ENCODE peak calls at places on chromosomes 16 and 17, in eight cellular contexts. Q is NCI-H2107; J is CD4-positive, alpha-beta T cell; E is astrocyte of the cerebellum; D is naive B cell; Z is IMR-90; M is activated CD8-positive, alpha-beta T cell treated with anti-CD3 and anti-CD28 coated beads for 36 hours; I is GM10248. R is an unnamed sample.

GRCh38 chr17:60391419-60392041 is 403 bp downstream of the USP32 start:
- DNase-seq in Q (no peak), J (no peak), E (no peak), D (peak; percentile 7), Z (no peak), M (no peak), I (no peak), R (no peak)

GRCh38 chr17:38579934-38580333 is 25.8 kb downstream of the SRCIN1 start:
- DNase-seq in Q (peak; percentile 66), J (no peak), E (no peak), D (no peak), Z (peak; percentile 13), M (peak; percentile 78), I (no peak), R (no peak)

GRCh38 chr17:80498242-80498919 is 22.0 kb upstream of the NPTX1 start:
- DNase-seq in Q (no peak), J (no peak), E (peak; percentile 93), D (no peak), Z (peak; percentile 47), M (no peak), I (no peak), R (no peak)

GRCh38 chr16:13342675-13343074 is 441.3 kb downstream of the SHISA9 start:
- DNase-seq in Q (no peak), J (no peak), E (no peak), D (no peak), Z (no peak), M (no peak), I (no peak), R (no peak)

GRCh38 chr16:47460301-47460754 is 535 bp downstream of the ITFG1 start:
- DNase-seq in Q (no peak), J (no peak), E (no peak), D (no peak), Z (no peak), M (no peak), I (no peak), R (no peak)

GRCh38 chr16:51152691-51153261 is 1.7 kb upstream of the SALL1 start:
- DNase-seq in Q (no peak), J (no peak), E (no peak), D (no peak), Z (peak; percentile 37), M (no peak), I (no peak), R (no peak)

GRCh38 chr16:85781685-85782370 is 17.5 kb downstream of the EMC8 start:
- DNase-seq in Q (no peak), J (no peak), E (peak; percentile 57), D (no peak), Z (peak; percentile 66), M (no peak), I (no peak), R (no peak)

GRCh38 chr17:22203208-22203715 is 510.9 kb downstream of the KCNJ18 start:
- DNase-seq in Q (no peak), J (no peak), E (no peak), D (no peak), Z (no peak), M (no peak), I (no peak), R (no peak)

GRCh38 chr17:70597774-70598173 is 428.4 kb downstream of the KCNJ2 start:
- DNase-seq in Q (no peak), J (no peak), E (peak; percentile 8), D (no peak), Z (no peak), M (no peak), I (no peak), R (no peak)

GRCh38 chr17:72706396-72706981 is 386.0 kb downstream of the SLC39A11 start:
- DNase-seq in Q (no peak), J (no peak), E (no peak), D (no peak), Z (no peak), M (no peak), I (no peak), R (no peak)

GRCh38 chr16:2664522-2665096 is 17.7 kb upstream of the KCTD5 start:
- DNase-seq in Q (peak; percentile 10), J (no peak), E (no peak), D (no peak), Z (no peak), M (no peak), I (no peak), R (peak; percentile 75)

GRCh38 chr16:11824362-11824761 is 27.0 kb downstream of the RSL1D1 start:
- DNase-seq in Q (no peak), J (no peak), E (no peak), D (no peak), Z (no peak), M (no peak), I (no peak), R (no peak)

GRCh38 chr16:68083861-68084503 is 1.2 kb upstream of the NFATC3 start:
- DNase-seq in Q (no peak), J (no peak), E (no peak), D (no peak), Z (peak; percentile 37), M (no peak), I (no peak), R (no peak)

GRCh38 chr17:19335951-19336631 is 26.4 kb downstream of the B9D1 start:
- DNase-seq in Q (no peak), J (no peak), E (no peak), D (no peak), Z (no peak), M (no peak), I (no peak), R (no peak)

GRCh38 chr17:79626156-79626890 is 15.5 kb upstream of the RBFOX3 start:
- DNase-seq in Q (no peak), J (no peak), E (no peak), D (no peak), Z (no peak), M (no peak), I (no peak), R (no peak)

GRCh38 chr17:36529121-36529520 is 5.5 kb downstream of the MYO19 start:
- DNase-seq in Q (no peak), J (no peak), E (no peak), D (no peak), Z (peak; percentile 75), M (no peak), I (no peak), R (no peak)

GRCh38 chr17:64063088-64063487 is 42.7 kb upstream of the ICAM2 start:
- DNase-seq in Q (no peak), J (no peak), E (no peak), D (no peak), Z (no peak), M (peak; percentile 14), I (no peak), R (no peak)

GRCh38 chr17:44898768-44899073 is 524 bp downstream of the EFTUD2 start:
- DNase-seq in Q (no peak), J (no peak), E (no peak), D (no peak), Z (no peak), M (peak; percentile 37), I (no peak), R (no peak)

GRCh38 chr17:43651621-43652480 is 9.9 kb downstream of the MEOX1 start:
- DNase-seq in Q (no peak), J (no peak), E (no peak), D (no peak), Z (no peak), M (no peak), I (no peak), R (no peak)

GRCh38 chr17:43536236-43537088 is 9.7 kb downstream of the ETV4 start:
- DNase-seq in Q (no peak), J (no peak), E (no peak), D (no peak), Z (peak; percentile 71), M (no peak), I (no peak), R (no peak)

GRCh38 chr16:4828567-4829320 is 18.3 kb downstream of the GLYR1 start:
- DNase-seq in Q (no peak), J (no peak), E (no peak), D (no peak), Z (no peak), M (no peak), I (no peak), R (no peak)

GRCh38 chr17:2063306-2064146 is 8.6 kb downstream of the HIC1 start:
- DNase-seq in Q (no peak), J (no peak), E (no peak), D (no peak), Z (peak; percentile 72), M (peak; percentile 56), I (no peak), R (no peak)

GRCh38 chr17:44334315-44335181 is 9.9 kb upstream of the SLC25A39 start:
- DNase-seq in Q (no peak), J (no peak), E (no peak), D (no peak), Z (peak; percentile 15), M (no peak), I (no peak), R (no peak)

GRCh38 chr17:66716236-66717026 is 118.5 kb upstream of the CACNG5 start:
- DNase-seq in Q (no peak), J (no peak), E (no peak), D (no peak), Z (peak; percentile 21), M (no peak), I (no peak), R (no peak)

GRCh38 chr16:68396481-68396880 is 51.8 kb downstream of the SMPD3 start:
- DNase-seq in Q (no peak), J (peak; percentile 54), E (no peak), D (no peak), Z (peak; percentile 58), M (peak; percentile 68), I (no peak), R (no peak)

GRCh38 chr17:22512997-22513538 is 820.7 kb downstream of the KCNJ18 start:
- DNase-seq in Q (no peak), J (no peak), E (no peak), D (no peak), Z (no peak), M (no peak), I (no peak), R (no peak)

GRCh38 chr16:54175552-54176375 is 110.8 kb downstream of the IRX3 start:
- DNase-seq in Q (no peak), J (no peak), E (no peak), D (no peak), Z (no peak), M (no peak), I (no peak), R (no peak)

GRCh38 chr17:14143678-14144077 is 74.4 kb downstream of the COX10 start:
- DNase-seq in Q (no peak), J (no peak), E (no peak), D (no peak), Z (peak; percentile 15), M (no peak), I (no peak), R (peak; percentile 28)

GRCh38 chr17:35752945-35753764 is at the start of gene GAS2L2:
- DNase-seq in Q (no peak), J (no peak), E (no peak), D (no peak), Z (no peak), M (no peak), I (no peak), R (no peak)

GRCh38 chr16:84844049-84844350 is 24.2 kb downstream of the CRISPLD2 start:
- DNase-seq in Q (peak; percentile 24), J (no peak), E (no peak), D (no peak), Z (no peak), M (no peak), I (no peak), R (no peak)

GRCh38 chr16:26627958-26628357 is 438.8 kb upstream of the C16orf82 start:
- DNase-seq in Q (no peak), J (no peak), E (no peak), D (no peak), Z (no peak), M (no peak), I (no peak), R (no peak)

R was measured in NCI-H1436 treated with DMSO at 0.1 percent for 48 hours.